ENCODE peak calls at places on chromosomes 12 and 14, in nine cellular contexts. J is heart right ventricle, S is lower leg skin, D is ureter, N is uterus, I is GM13977, M is brain microvascular endothelial cell, A is fibroblast of pulmonary artery, Q is H54. C is an unnamed sample.
A peak's percentile ranks its signal among the peaks of the same experiment; 100 is the strongest.

GRCh38 chr14:75254901-75255300 is 23.7 kb upstream of the FOS start:
- DNase-seq in J (no peak), S (no peak), D (no peak), N (no peak), I (no peak), M (no peak), A (no peak), Q (no peak), C (peak; percentile 36)

GRCh38 chr12:4281173-4281654 is 7.7 kb downstream of the CCND2 start:
- DNase-seq in J (no peak), S (no peak), D (no peak), N (no peak), I (no peak), M (no peak), A (no peak), Q (no peak), C (peak; percentile 72)

GRCh38 chr14:24051789-24052655 is at the start of gene CARMIL3:
- DNase-seq in J (peak; percentile 33), S (peak; percentile 88), D (peak; percentile 60), N (peak; percentile 60), I (peak; percentile 93), M (no peak), A (peak; percentile 42), Q (peak; percentile 61), C (peak; percentile 22)

GRCh38 chr12:5619628-5620027 is 187.7 kb downstream of the NTF3 start:
- DNase-seq in J (no peak), S (peak; percentile 15), D (no peak), N (no peak), I (no peak), M (no peak), A (no peak), Q (no peak), C (no peak)

GRCh38 chr12:109771746-109772621 is 58.4 kb downstream of the FAM222A start:
- DNase-seq in J (no peak), S (peak; percentile 66), D (no peak), N (no peak), I (no peak), M (no peak), A (no peak), Q (no peak), C (no peak)

GRCh38 chr14:89773151-89773550 is 181.4 kb downstream of the EFCAB11 start:
- DNase-seq in J (no peak), S (no peak), D (no peak), N (no peak), I (no peak), M (no peak), A (no peak), Q (no peak), C (no peak)

GRCh38 chr12:79688376-79689040 is 2.3 kb downstream of the PAWR start:
- DNase-seq in J (no peak), S (no peak), D (no peak), N (no peak), I (peak; percentile 38), M (no peak), A (no peak), Q (no peak), C (no peak)

GRCh38 chr12:56119361-56119796 is 1.3 kb downstream of the ZC3H10 start:
- DNase-seq in J (peak; percentile 87), S (no peak), D (peak; percentile 82), N (peak; percentile 79), I (peak; percentile 75), M (peak; percentile 75), A (peak; percentile 97), Q (peak; percentile 61), C (peak; percentile 97)

GRCh38 chr12:132561784-132562156 is 48.6 kb downstream of the LRCOL1 start:
- DNase-seq in J (no peak), S (no peak), D (no peak), N (no peak), I (peak; percentile 76), M (no peak), A (no peak), Q (peak; percentile 71), C (no peak)

GRCh38 chr14:99476864-99477263 is 3.8 kb downstream of the SETD3 start:
- DNase-seq in J (no peak), S (no peak), D (no peak), N (no peak), I (no peak), M (no peak), A (peak; percentile 25), Q (peak; percentile 21), C (peak; percentile 70)

GRCh38 chr12:66662729-66663128 is 16.1 kb downstream of the GRIP1 start:
- DNase-seq in J (no peak), S (no peak), D (no peak), N (no peak), I (no peak), M (peak; percentile 54), A (peak; percentile 18), Q (no peak), C (peak; percentile 10)

GRCh38 chr14:73741386-73741875 is 27.2 kb upstream of the PNMA1 start:
- DNase-seq in J (peak; percentile 84), S (peak; percentile 95), D (peak; percentile 88), N (peak; percentile 66), I (peak; percentile 76), M (peak; percentile 55), A (peak; percentile 70), Q (peak; percentile 93), C (peak; percentile 73)

GRCh38 chr14:33696165-33696564 is 254.7 kb downstream of the EGLN3 start:
- DNase-seq in J (no peak), S (no peak), D (no peak), N (no peak), I (no peak), M (no peak), A (no peak), Q (no peak), C (no peak)

GRCh38 chr12:63068857-63069442 is 82.1 kb downstream of the AVPR1A start:
- DNase-seq in J (peak; percentile 6), S (no peak), D (no peak), N (no peak), I (peak; percentile 7), M (peak; percentile 75), A (peak; percentile 76), Q (no peak), C (peak; percentile 77)

GRCh38 chr14:66015046-66015780 is 471.0 kb upstream of the CCDC196 start:
- DNase-seq in J (no peak), S (no peak), D (no peak), N (no peak), I (no peak), M (no peak), A (no peak), Q (no peak), C (no peak)

GRCh38 chr12:101920906-101921305 is 43.5 kb downstream of the DRAM1 start:
- DNase-seq in J (no peak), S (no peak), D (no peak), N (no peak), I (no peak), M (no peak), A (no peak), Q (no peak), C (peak; percentile 23)

GRCh38 chr14:71725802-71726638 is 206.2 kb upstream of the RGS6 start:
- DNase-seq in J (no peak), S (no peak), D (no peak), N (no peak), I (no peak), M (peak; percentile 47), A (peak; percentile 85), Q (no peak), C (peak; percentile 90)

GRCh38 chr12:53184828-53185227 is 4.1 kb upstream of the CSAD start:
- DNase-seq in J (no peak), S (peak; percentile 45), D (no peak), N (peak; percentile 13), I (no peak), M (no peak), A (no peak), Q (no peak), C (no peak)

GRCh38 chr14:55241673-55242072 is 29.5 kb upstream of the FBXO34 start:
- DNase-seq in J (no peak), S (no peak), D (no peak), N (no peak), I (no peak), M (no peak), A (no peak), Q (no peak), C (no peak)

GRCh38 chr12:49296836-49297694 is 2.1 kb downstream of the PRPH start:
- DNase-seq in J (no peak), S (no peak), D (no peak), N (no peak), I (peak; percentile 75), M (no peak), A (no peak), Q (no peak), C (no peak)

GRCh38 chr14:86203843-86204242 is 673.9 kb downstream of the FLRT2 start:
- DNase-seq in J (no peak), S (no peak), D (no peak), N (no peak), I (no peak), M (no peak), A (no peak), Q (no peak), C (no peak)

GRCh38 chr12:116812238-116812637 is 69.0 kb downstream of the HRK start:
- DNase-seq in J (no peak), S (no peak), D (no peak), N (no peak), I (no peak), M (no peak), A (no peak), Q (no peak), C (no peak)

GRCh38 chr14:63632932-63633514 is 8.6 kb downstream of the WDR89 start:
- DNase-seq in J (no peak), S (no peak), D (no peak), N (no peak), I (peak; percentile 30), M (no peak), A (peak; percentile 50), Q (no peak), C (peak; percentile 32)

GRCh38 chr12:48184549-48184922 is 1.1 kb downstream of the CCDC184 start:
- DNase-seq in J (no peak), S (no peak), D (no peak), N (no peak), I (no peak), M (no peak), A (no peak), Q (no peak), C (no peak)

GRCh38 chr12:111406474-111407370 is 999 bp downstream of the SH2B3 start:
- DNase-seq in J (peak; percentile 37), S (no peak), D (no peak), N (no peak), I (peak; percentile 68), M (no peak), A (no peak), Q (no peak), C (no peak)

GRCh38 chr14:54929556-54929955 is 26.9 kb upstream of the GCH1 start:
- DNase-seq in J (no peak), S (no peak), D (no peak), N (no peak), I (no peak), M (no peak), A (no peak), Q (no peak), C (peak; percentile 38)

GRCh38 chr12:122730215-122731014 is at the start of gene HCAR1:
- DNase-seq in J (no peak), S (no peak), D (no peak), N (peak; percentile 28), I (no peak), M (peak; percentile 36), A (peak; percentile 25), Q (no peak), C (no peak)

GRCh38 chr12:127767631-127768030 is 499.3 kb upstream of the TMEM132C start:
- DNase-seq in J (no peak), S (no peak), D (no peak), N (no peak), I (no peak), M (no peak), A (no peak), Q (no peak), C (no peak)

GRCh38 chr12:13258212-13258611 is 61.7 kb downstream of the EMP1 start:
- DNase-seq in J (no peak), S (no peak), D (no peak), N (no peak), I (no peak), M (no peak), A (peak; percentile 23), Q (no peak), C (no peak)

GRCh38 chr12:120839503-120839902 is 64.7 kb downstream of the SPPL3 start:
- DNase-seq in J (no peak), S (no peak), D (no peak), N (no peak), I (no peak), M (no peak), A (no peak), Q (no peak), C (no peak)